ENCODE peak calls at places on chromosomes 7 and 10, in nine cellular contexts. D is right lobe of liver, E is uterus, L is IMR-90, A is stomach, C is H1, F is transverse colon, U is HCT116, Y is breast epithelium. M is an unnamed sample.

GRCh38 chr10:7233259-7233991 is 177.4 kb downstream of the SFMBT2 start:
- DNase-seq in D (no peak), E (no peak), L (no peak), A (no peak), C (no peak), F (no peak), U (no peak), Y (peak), M (no peak)

GRCh38 chr7:326845-327304 is 36.9 kb downstream of the FOXL3 start:
- DNase-seq in D (no peak), E (no peak), L (peak), A (peak), C (no peak), F (peak), U (no peak), Y (no peak), M (no peak)

GRCh38 chr7:13117103-13117502 is 429.7 kb downstream of the ARL4A start:
- DNase-seq in D (no peak), E (no peak), L (peak), A (no peak), C (no peak), F (no peak), U (peak), Y (no peak), M (no peak)

GRCh38 chr10:126867567-126868365 is 37.5 kb upstream of the DOCK1 start:
- DNase-seq in D (no peak), E (no peak), L (peak), A (no peak), C (no peak), F (no peak), U (no peak), Y (no peak), M (no peak)

GRCh38 chr10:112461029-112461887 is 14.2 kb downstream of the VTI1A start:
- DNase-seq in D (no peak), E (no peak), L (peak), A (no peak), C (no peak), F (no peak), U (peak), Y (no peak), M (no peak)

GRCh38 chr7:78326870-78327269 is 528.3 kb downstream of the PHTF2 start:
- DNase-seq in D (no peak), E (no peak), L (peak), A (no peak), C (no peak), F (no peak), U (no peak), Y (no peak), M (no peak)

GRCh38 chr10:30028006-30028441 is 31.4 kb downstream of the JCAD start:
- DNase-seq in D (no peak), E (peak), L (no peak), A (peak), C (no peak), F (peak), U (no peak), Y (no peak), M (no peak)

GRCh38 chr10:76201962-76202361 is 770.5 kb downstream of the LRMDA start:
- DNase-seq in D (no peak), E (no peak), L (no peak), A (no peak), C (no peak), F (no peak), U (no peak), Y (no peak), M (no peak)

GRCh38 chr10:123427386-123427785 is 238.8 kb upstream of the GPR26 start:
- DNase-seq in D (peak), E (no peak), L (no peak), A (no peak), C (no peak), F (no peak), U (no peak), Y (no peak), M (no peak)

GRCh38 chr7:99379043-99379577 is 4.6 kb downstream of the ARPC1B start:
- DNase-seq in D (no peak), E (peak), L (peak), A (peak), C (no peak), F (peak), U (no peak), Y (no peak), M (no peak)

GRCh38 chr10:62744136-62744535 is 60.4 kb upstream of the ADO start:
- DNase-seq in D (no peak), E (no peak), L (peak), A (no peak), C (no peak), F (no peak), U (no peak), Y (no peak), M (no peak)

GRCh38 chr10:101778781-101779543 is 3.0 kb upstream of the FGF8 start:
- DNase-seq in D (no peak), E (no peak), L (no peak), A (peak), C (no peak), F (peak), U (no peak), Y (no peak), M (no peak)

GRCh38 chr7:42242381-42242780 is 5.4 kb upstream of the GLI3 start:
- DNase-seq in D (no peak), E (no peak), L (no peak), A (no peak), C (no peak), F (no peak), U (no peak), Y (no peak), M (no peak)

GRCh38 chr7:41970946-41971345 is 266.1 kb downstream of the GLI3 start:
- DNase-seq in D (no peak), E (no peak), L (peak), A (no peak), C (no peak), F (no peak), U (no peak), Y (no peak), M (no peak)

GRCh38 chr10:3477683-3478082 is 305.1 kb upstream of the PITRM1 start:
- DNase-seq in D (no peak), E (no peak), L (peak), A (no peak), C (no peak), F (no peak), U (no peak), Y (no peak), M (no peak)

GRCh38 chr7:134995239-134996096 is 9.2 kb downstream of the AGBL3 start:
- DNase-seq in D (no peak), E (no peak), L (no peak), A (no peak), C (no peak), F (no peak), U (no peak), Y (no peak), M (no peak)

GRCh38 chr10:126001579-126001978 is 105.2 kb downstream of the FANK1 start:
- DNase-seq in D (no peak), E (no peak), L (no peak), A (no peak), C (no peak), F (no peak), U (no peak), Y (no peak), M (no peak)

DNA sequence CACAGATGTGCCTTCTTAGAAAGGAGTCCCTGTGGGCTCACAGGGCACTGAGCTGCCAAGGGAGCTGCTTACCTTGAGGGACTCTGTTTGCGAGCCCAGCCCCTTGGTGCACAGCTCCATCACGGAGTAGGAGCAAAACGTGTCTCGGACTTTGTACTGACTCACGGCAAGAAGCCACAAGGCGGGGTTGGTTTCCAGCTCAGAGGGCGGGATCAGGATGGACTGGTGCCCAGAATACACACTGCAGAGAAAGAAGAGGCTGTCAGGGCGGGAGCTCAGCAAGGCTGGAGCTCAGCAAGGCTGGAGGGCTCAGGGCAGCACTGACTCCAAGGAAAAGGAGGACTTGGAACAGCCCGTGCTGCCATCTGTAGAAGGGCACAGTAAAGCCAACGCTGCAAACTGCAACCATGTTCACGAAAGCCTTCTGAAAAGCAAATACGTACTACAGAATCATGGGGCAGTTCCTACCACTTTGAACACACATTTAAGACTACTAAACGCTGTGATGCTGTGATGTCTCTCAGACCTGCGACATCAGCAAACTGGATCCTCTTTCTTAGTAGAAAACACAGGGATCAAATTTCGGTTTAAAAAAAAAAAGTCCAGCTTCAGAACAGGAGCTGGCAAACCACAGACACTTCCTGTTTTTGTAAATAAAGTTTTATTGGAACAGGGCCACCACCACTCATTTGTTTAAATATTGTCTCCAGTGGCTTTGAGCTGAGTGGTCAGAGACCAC is 194.3 kb downstream of the ZMYND11 start:
- DNase-seq in D (peak), E (peak), L (peak), A (peak), C (no peak), F (peak), U (peak), Y (peak), M (no peak)
- TF ChIP-seq POLR2A in D (peak), E (no peak), L (peak), A (no peak), C (no peak), F (no peak), U (no peak), Y (no peak), M (no peak)

DNA sequence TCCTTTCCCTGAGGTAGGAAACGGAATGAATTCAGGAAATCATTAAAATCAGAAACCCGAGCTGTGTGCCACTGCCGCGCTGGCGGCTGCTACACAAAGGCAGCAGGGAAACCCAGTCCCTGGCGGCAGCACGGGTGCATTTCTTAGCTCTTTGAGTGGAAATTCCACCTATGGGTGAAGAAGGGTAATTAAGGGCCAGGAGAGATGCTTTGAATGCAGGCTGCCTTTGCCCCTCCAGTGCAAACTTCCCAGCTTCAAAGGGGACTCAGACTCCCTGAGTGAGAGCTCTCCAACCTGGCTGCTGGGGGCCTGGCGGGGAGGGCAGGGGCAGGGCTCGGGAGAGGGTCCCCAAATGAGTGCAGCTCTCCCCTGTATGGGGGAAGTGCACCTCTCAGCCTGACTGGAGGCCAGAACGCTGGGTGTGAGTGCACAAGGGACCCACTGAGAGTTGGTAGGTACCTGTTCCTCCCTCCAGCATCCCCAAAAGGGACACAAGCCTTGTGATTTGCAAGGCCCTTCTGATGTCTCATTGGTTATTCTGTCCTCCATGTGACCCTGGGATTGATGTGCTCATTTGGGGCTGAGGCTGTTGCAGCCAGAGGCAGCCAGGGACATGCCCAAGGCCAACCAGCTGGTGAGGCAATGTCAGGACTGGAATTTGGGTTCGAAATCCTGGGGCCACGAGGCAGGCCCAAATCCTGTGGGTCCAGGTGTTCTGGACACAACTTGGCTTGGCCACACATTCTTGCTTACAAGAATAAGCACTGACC is 16.3 kb upstream of the ZMIZ1 start:
- DNase-seq in D (peak), E (peak), L (no peak), A (peak), C (no peak), F (no peak), U (no peak), Y (peak), M (no peak)
- H3K27ac ChIP-seq in D (no peak), E (no peak), L (no peak), A (no peak), C (no peak), F (no peak), U (no peak), Y (no peak), M (no peak)

GRCh38 chr7:11831727-11832495 is at the start of gene THSD7A:
- DNase-seq in D (peak), E (peak), L (peak), A (peak), C (peak), F (peak), U (no peak), Y (peak), M (no peak)
- TF ChIP-seq CTCF in D (peak), E (peak), L (no peak), A (no peak), C (no peak), F (peak), U (no peak), Y (no peak), M (no peak)

DNA sequence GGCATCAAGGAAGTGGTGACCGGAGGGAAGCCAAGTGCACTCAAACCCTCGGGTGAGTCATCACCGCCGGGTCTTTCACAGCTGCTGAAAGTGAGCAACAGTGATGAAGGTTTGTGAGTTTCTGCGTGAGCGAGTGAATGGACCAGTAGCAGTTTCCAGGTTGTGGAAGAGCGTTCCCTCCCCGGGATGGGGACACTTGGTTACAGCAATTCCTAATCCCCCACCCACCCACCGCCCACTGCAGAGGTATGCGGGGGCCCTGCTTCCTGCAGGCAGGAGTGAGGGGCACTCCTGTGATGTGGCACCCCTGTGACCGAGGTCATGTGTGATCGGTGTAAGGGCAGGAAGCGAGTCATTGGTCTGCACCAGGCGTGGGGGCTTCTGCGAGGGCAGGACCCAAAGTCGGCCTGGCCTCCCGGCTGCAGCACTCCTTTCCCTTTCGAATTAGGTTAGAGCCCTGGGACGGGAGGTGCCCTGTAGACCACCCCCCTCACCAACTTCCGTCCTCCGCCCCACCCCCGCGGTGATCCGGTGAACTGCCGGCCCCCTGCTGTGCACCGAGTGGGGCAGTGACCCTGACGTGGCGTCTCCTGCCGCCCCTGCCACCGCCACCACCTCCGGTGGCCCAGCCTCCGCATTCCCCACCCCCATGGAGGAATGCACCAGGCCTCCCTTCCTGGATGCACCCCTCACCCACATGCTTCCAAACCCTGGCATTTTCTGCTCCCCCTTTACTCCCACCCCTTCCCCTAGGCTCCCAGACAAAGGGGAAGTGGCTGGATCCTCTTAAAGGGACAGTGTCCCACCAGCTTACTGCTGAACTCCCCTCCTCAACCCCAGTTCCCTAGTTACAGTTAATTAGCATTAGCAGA is 10.9 kb downstream of the LIMK1 start:
- DNase-seq in D (peak), E (peak), L (peak), A (peak), C (peak), F (peak), U (peak), Y (peak), M (peak)
- TF ChIP-seq POLR2A in D (no peak), E (no peak), L (no peak), A (no peak), C (peak), F (no peak), U (no peak), Y (no peak), M (no peak)